ENCODE peak calls at places on chromosomes 13 and 19, in four cellular contexts. T is tibial nerve, Z is A549, N is stomach. H is an unnamed sample.

GRCh38 chr19:41324921-41325639 is 15.1 kb downstream of the CCDC97 start:
- DNase-seq in N (no peak), Z (peak), T (no peak), H (peak)

GRCh38 chr13:43573787-43574562 is 212.8 kb downstream of the ENOX1 start:
- DNase-seq in T (no peak), N (no peak), Z (no peak), H (no peak)

GRCh38 chr19:47618771-47619170 is 9.8 kb downstream of the BICRA start:
- DNase-seq in Z (no peak), N (no peak), T (no peak), H (peak)

GRCh38 chr19:4624733-4625362 is 14.5 kb upstream of the TNFAIP8L1 start:
- DNase-seq in Z (peak), N (no peak), T (no peak), H (no peak)

GRCh38 chr13:107301724-107302374 is 733.9 kb upstream of the ARGLU1 start:
- DNase-seq in T (no peak), N (no peak), Z (no peak), H (no peak)

GRCh38 chr13:23506071-23506820 is 64.0 kb upstream of the TNFRSF19 start:
- DNase-seq in Z (no peak), N (no peak), T (no peak), H (no peak)

GRCh38 chr19:38024991-38025716 is 118.1 kb downstream of the SIPA1L3 start:
- DNase-seq in T (no peak), Z (no peak), N (no peak), H (no peak)

GRCh38 chr19:10744848-10745293 is 27.0 kb downstream of the DNM2 start:
- DNase-seq in T (no peak), N (peak), Z (no peak), H (no peak)

GRCh38 chr19:1082165-1082927 is 12.8 kb downstream of the POLR2E start:
- DNase-seq in T (no peak), Z (peak), N (peak), H (no peak)

GRCh38 chr13:74132768-74133656 is 1.2 kb downstream of the KLF12 start:
- DNase-seq in T (no peak), Z (peak), N (peak), H (peak)

GRCh38 chr19:3656747-3657394 is 30.3 kb upstream of the CACTIN start:
- DNase-seq in N (no peak), T (no peak), Z (no peak), H (no peak)

GRCh38 chr19:34041922-34042521 is 130.3 kb upstream of the LSM14A start:
- DNase-seq in Z (peak), T (peak), N (peak), H (peak)

GRCh38 chr19:17296976-17297375 is 6.2 kb downstream of the ABHD8 start:
- DNase-seq in N (no peak), T (no peak), Z (no peak), H (no peak)

GRCh38 chr19:52527954-52528326 is 472 bp downstream of the ZNF808 start:
- DNase-seq in Z (no peak), T (no peak), N (no peak), H (peak)

GRCh38 chr19:541699-542098 is 2.2 kb upstream of the GZMM start:
- DNase-seq in Z (no peak), T (no peak), N (no peak), H (no peak)

GRCh38 chr13:110023729-110024645 is 237.6 kb upstream of the IRS2 start:
- DNase-seq in Z (no peak), T (no peak), N (peak), H (peak)

GRCh38 chr19:11475861-11476260 is 5.0 kb downstream of the ELAVL3 start:
- DNase-seq in Z (no peak), T (no peak), N (no peak), H (no peak)

GRCh38 chr13:104318121-104318520 is 1251.9 kb upstream of the SLC10A2 start:
- DNase-seq in Z (no peak), N (no peak), T (no peak), H (no peak)

GRCh38 chr19:10718205-10719196 is 622 bp downstream of the DNM2 start:
- DNase-seq in N (peak), T (no peak), Z (no peak), H (no peak)

GRCh38 chr13:99310382-99311031 is 3.3 kb upstream of the GPR183 start:
- DNase-seq in N (no peak), T (no peak), Z (no peak), H (no peak)
- TF ChIP-seq EP300 in N (no peak), T (no peak), Z (no peak), H (no peak)

GRCh38 chr13:106033634-106034033 is 501.8 kb downstream of the EFNB2 start:
- DNase-seq in Z (peak), T (no peak), N (no peak), H (no peak)
- TF ChIP-seq CTCF in Z (no peak), T (peak), N (no peak), H (no peak)

GRCh38 chr19:57769345-57770131 is at the start of gene ZNF586:
- DNase-seq in T (peak), N (peak), Z (peak), H (peak)
- TF ChIP-seq EP300 in T (peak), N (no peak), Z (no peak), H (no peak)

DNA sequence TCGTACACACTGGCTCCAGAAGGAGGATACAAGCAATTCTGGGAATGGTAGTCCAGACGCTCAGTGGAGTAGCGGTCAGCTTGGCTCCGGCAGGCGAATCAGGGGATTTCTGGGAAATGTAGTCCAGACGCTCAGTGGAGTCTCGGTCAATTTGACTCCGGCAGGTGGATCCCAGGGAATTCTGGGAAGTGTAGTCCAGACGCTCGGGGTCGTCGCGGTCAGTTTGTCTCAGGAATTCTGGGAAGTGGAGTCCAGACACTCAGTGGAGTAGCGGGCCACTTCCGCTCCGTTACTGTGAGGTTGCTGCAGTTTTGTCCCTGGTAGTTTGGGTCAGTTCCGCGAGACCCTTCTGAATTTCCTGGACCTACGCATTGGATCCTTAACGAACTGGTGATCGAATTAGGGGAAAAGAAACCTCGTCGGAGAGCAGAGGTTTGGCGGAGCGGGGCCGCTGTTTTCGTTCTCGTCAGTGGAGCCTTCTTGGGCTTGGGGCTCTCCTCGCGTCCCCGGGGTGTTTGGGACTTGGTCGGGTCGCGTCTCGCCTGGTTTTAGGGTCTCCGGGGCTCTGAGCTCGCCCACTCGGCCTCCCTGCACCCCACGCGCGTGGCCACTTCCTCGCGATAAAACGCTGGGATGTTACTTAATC is at the start of gene ZNF225:
- DNase-seq in Z (peak), T (peak), N (peak), H (peak)
- TF ChIP-seq CTCF in Z (no peak), T (no peak), N (no peak), H (no peak)

GRCh38 chr13:77537302-77537919 is 1.9 kb downstream of the SCEL start:
- DNase-seq in N (no peak), Z (no peak), T (no peak), H (no peak)

GRCh38 chr13:77536358-77536757 is 852 bp downstream of the SCEL start:
- DNase-seq in Z (no peak), N (no peak), T (no peak), H (no peak)

GRCh38 chr13:77532983-77533382 is 2.5 kb upstream of the SCEL start:
- DNase-seq in T (no peak), Z (no peak), N (no peak), H (no peak)

GRCh38 chr13:77533875-77534788 is 1.4 kb upstream of the SCEL start:
- DNase-seq in N (no peak), Z (peak), T (no peak), H (no peak)

GRCh38 chr13:77535448-77535847 is at the start of gene SCEL:
- DNase-seq in Z (no peak), N (no peak), T (no peak), H (no peak)
- TF ChIP-seq EP300 in Z (no peak), N (no peak), T (no peak), H (no peak)

DNA sequence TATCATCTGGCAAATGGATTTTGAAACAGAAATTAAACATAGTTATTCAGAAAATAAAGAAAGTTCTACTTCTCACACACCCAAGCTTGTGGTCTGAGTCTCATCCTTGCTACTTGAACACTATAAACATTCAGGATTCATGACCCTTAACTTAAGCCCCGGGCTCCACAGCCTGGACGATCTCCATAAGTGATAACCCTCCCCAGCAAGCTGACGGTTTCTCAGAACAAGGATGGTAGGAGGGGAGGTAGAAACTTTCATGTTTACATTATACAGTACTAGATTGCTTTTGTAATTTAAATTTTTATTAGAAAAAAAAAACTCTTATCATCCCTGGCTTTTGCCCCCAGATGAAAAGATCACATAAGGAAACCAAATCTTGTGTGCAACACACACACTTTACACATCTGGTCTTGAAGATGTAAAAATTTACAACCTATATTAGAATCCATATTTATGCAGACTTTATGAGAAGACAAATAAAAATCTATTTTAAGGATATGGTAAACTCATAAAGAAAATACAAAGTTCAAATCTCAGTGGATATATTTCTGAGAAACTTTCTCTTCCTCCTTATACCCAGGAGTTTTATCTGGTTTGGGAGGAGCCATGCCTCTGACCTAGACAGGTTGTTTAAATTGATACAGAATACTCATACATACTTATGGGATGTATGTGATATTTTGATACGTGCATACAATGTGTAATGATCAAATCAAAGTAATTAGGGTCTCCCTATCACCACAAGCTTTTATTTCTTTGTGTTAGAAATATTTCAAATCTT is 20.0 kb upstream of the ATP12A start:
- DNase-seq in Z (no peak), T (no peak), N (no peak), H (no peak)
- TF ChIP-seq CTCF in Z (no peak), T (no peak), N (no peak), H (no peak)